ENCODE peak calls at places on chromosomes 7 and 10, in ten cellular contexts. U is activated CD4-positive, alpha-beta T cell treated with anti-CD3 and anti-CD28 coated beads, Interleukin-2, amount 50 U/mL, for 1 hour; W is mucosa of gallbladder; E is mammary epithelial cell; K is NCI-H1417; I is GM12891; N is midbrain; D is Caco-2; M is HuH-7.5; Q is GM23338. T is an unnamed sample.
A peak's percentile ranks its signal among the peaks of the same experiment; 100 is the strongest.

GRCh38 chr7:28988818-28989595 is 30.9 kb upstream of the TRIL start:
- DNase-seq in M (no peak), U (no peak), N (no peak), K (no peak), E (peak; percentile 87), Q (no peak), W (no peak), D (no peak), I (no peak), T (peak; percentile 23)

GRCh38 chr10:122240401-122240800 is 30.7 kb upstream of the BTBD16 start:
- DNase-seq in I (no peak), W (no peak), N (no peak), D (no peak), M (no peak), K (no peak), Q (no peak), E (no peak), U (no peak), T (no peak)

GRCh38 chr7:110050831-110051230 is 1040.1 kb upstream of the LRRN3 start:
- DNase-seq in N (no peak), K (no peak), W (no peak), M (no peak), U (no peak), I (no peak), D (no peak), E (peak; percentile 73), Q (no peak), T (no peak)

GRCh38 chr7:17620588-17620987 is 319.7 kb downstream of the SNX13 start:
- DNase-seq in U (no peak), E (no peak), W (no peak), N (no peak), Q (no peak), I (no peak), K (no peak), D (no peak), M (no peak), T (no peak)

GRCh38 chr7:45196374-45196773 is 38.8 kb downstream of the RAMP3 start:
- DNase-seq in K (no peak), D (no peak), M (no peak), U (no peak), N (no peak), I (no peak), W (no peak), E (no peak), Q (no peak), T (no peak)

GRCh38 chr7:77473240-77474005 is 57.3 kb upstream of the GSAP start:
- DNase-seq in K (no peak), N (no peak), W (no peak), D (no peak), M (no peak), Q (no peak), I (no peak), E (no peak), U (no peak), T (no peak)

GRCh38 chr7:139476139-139476538 is 7.3 kb downstream of the KLRG2 start:
- DNase-seq in D (no peak), E (peak; percentile 31), I (no peak), U (no peak), Q (no peak), K (no peak), M (no peak), N (no peak), W (no peak), T (no peak)

GRCh38 chr7:17069146-17069545 is 187.4 kb upstream of the AGR3 start:
- DNase-seq in Q (no peak), W (no peak), N (no peak), K (no peak), M (no peak), E (peak; percentile 81), I (no peak), D (no peak), U (no peak), T (no peak)

GRCh38 chr10:33410096-33410859 is 75.8 kb upstream of the NRP1 start:
- DNase-seq in W (no peak), M (no peak), Q (no peak), K (no peak), N (no peak), U (no peak), D (no peak), E (peak; percentile 49), I (no peak), T (no peak)

GRCh38 chr10:16992611-16993119 is 136.9 kb downstream of the CUBN start:
- DNase-seq in E (no peak), U (no peak), D (no peak), Q (no peak), N (no peak), I (no peak), K (no peak), W (no peak), M (no peak), T (no peak)

GRCh38 chr7:28105234-28105633 is 75.4 kb downstream of the JAZF1 start:
- DNase-seq in K (peak; percentile 14), N (no peak), M (no peak), U (no peak), I (no peak), E (no peak), D (no peak), W (no peak), Q (no peak), T (no peak)

GRCh38 chr10:4691301-4691700 is 134.7 kb upstream of the AKR1E2 start:
- DNase-seq in E (no peak), U (no peak), K (no peak), D (no peak), W (no peak), I (no peak), N (no peak), M (no peak), Q (no peak), T (no peak)

GRCh38 chr7:50660040-50660829 is 95.0 kb upstream of the DDC start:
- DNase-seq in K (no peak), M (no peak), Q (no peak), E (no peak), N (no peak), I (no peak), U (peak; percentile 51), D (no peak), W (no peak), T (no peak)

GRCh38 chr10:59622320-59622901 is 87.2 kb downstream of the SLC16A9 start:
- DNase-seq in Q (peak; percentile 88), N (peak; percentile 74), I (no peak), D (peak; percentile 74), E (peak; percentile 34), K (peak; percentile 69), W (peak; percentile 25), M (no peak), U (peak; percentile 4), T (peak; percentile 24)

GRCh38 chr7:74586258-74587200 is 71.0 kb upstream of the GTF2I start:
- DNase-seq in E (no peak), Q (no peak), U (no peak), M (no peak), W (no peak), K (no peak), D (no peak), I (no peak), N (no peak), T (no peak)

GRCh38 chr7:56028942-56029630 is 22.2 kb downstream of the PSPH start:
- DNase-seq in E (no peak), W (peak; percentile 32), U (no peak), I (no peak), N (no peak), D (peak; percentile 69), M (peak; percentile 76), Q (no peak), K (no peak), T (no peak)

GRCh38 chr7:14687777-14688176 is 214.8 kb downstream of the DGKB start:
- DNase-seq in N (no peak), U (no peak), Q (no peak), W (no peak), K (no peak), D (no peak), E (no peak), M (peak; percentile 35), I (no peak), T (no peak)

GRCh38 chr7:120941064-120941463 is 9.5 kb upstream of the ING3 start:
- DNase-seq in U (no peak), Q (no peak), N (no peak), W (no peak), K (peak; percentile 6), M (no peak), E (no peak), D (no peak), I (no peak), T (no peak)

GRCh38 chr7:43105521-43106120 is 6.8 kb upstream of the HECW1 start:
- DNase-seq in Q (no peak), U (no peak), D (no peak), E (no peak), K (no peak), M (no peak), N (no peak), I (no peak), W (no peak), T (no peak)

GRCh38 chr7:899806-900205 is 23.5 kb downstream of the GET4 start:
- DNase-seq in U (no peak), D (no peak), K (no peak), I (no peak), W (no peak), E (no peak), Q (no peak), M (no peak), N (no peak), T (no peak)

GRCh38 chr10:5618042-5618441 is 48.4 kb downstream of the ASB13 start:
- DNase-seq in Q (no peak), K (no peak), I (no peak), E (peak; percentile 84), N (no peak), U (no peak), D (no peak), W (no peak), M (no peak), T (no peak)

GRCh38 chr10:86265877-86266259 is 100.7 kb downstream of the GRID1 start:
- DNase-seq in D (no peak), N (no peak), M (no peak), Q (no peak), K (no peak), U (no peak), W (no peak), I (no peak), E (no peak), T (no peak)

GRCh38 chr10:34290412-34291082 is 524.5 kb downstream of the PARD3 start:
- DNase-seq in W (peak; percentile 20), U (no peak), I (no peak), M (no peak), E (peak; percentile 63), K (no peak), Q (no peak), N (no peak), D (no peak), T (peak; percentile 20)

GRCh38 chr10:132891994-132892393 is 50.4 kb downstream of the CFAP46 start:
- DNase-seq in Q (no peak), N (no peak), W (peak; percentile 25), M (no peak), E (no peak), U (no peak), K (no peak), D (no peak), I (no peak), T (no peak)

GRCh38 chr10:44801383-44802327 is 109.5 kb upstream of the TMEM72 start:
- DNase-seq in N (no peak), M (no peak), D (no peak), K (peak; percentile 46), E (peak; percentile 78), W (peak; percentile 94), U (no peak), I (no peak), Q (no peak), T (peak; percentile 14)

GRCh38 chr10:78300526-78300925 is 266.9 kb downstream of the RPS24 start:
- DNase-seq in E (no peak), D (no peak), W (no peak), I (no peak), M (no peak), N (no peak), K (no peak), Q (no peak), U (no peak), T (no peak)

GRCh38 chr10:124145109-124145860 is 51.9 kb upstream of the CHST15 start:
- DNase-seq in W (peak; percentile 53), I (no peak), K (no peak), E (peak; percentile 12), U (no peak), M (no peak), Q (no peak), D (no peak), N (peak; percentile 19), T (peak; percentile 81)